ENCODE peak calls at places on chromosome 3, in five cellular contexts. Z, A, N, T and J are unnamed samples.

GRCh38 chr3:18580268-18580667 is 155.1 kb upstream of the SATB1 start:
- DNase-seq in Z (no peak), A (peak), N (no peak), T (no peak), J (no peak)

GRCh38 chr3:113690482-113690881 is 6.0 kb downstream of the USF3 start:
- DNase-seq in Z (no peak), A (no peak), N (no peak), T (no peak), J (no peak)

GRCh38 chr3:165383381-165383780 is 187.2 kb upstream of the SLITRK3 start:
- DNase-seq in Z (no peak), A (no peak), N (no peak), T (no peak), J (no peak)

GRCh38 chr3:157786216-157786615 is 283.0 kb upstream of the VEPH1 start:
- DNase-seq in Z (no peak), A (no peak), N (no peak), T (no peak), J (no peak)

GRCh38 chr3:21256932-21257331 is 494.1 kb downstream of the ZNF385D start:
- DNase-seq in Z (no peak), A (peak), N (no peak), T (no peak), J (no peak)

GRCh38 chr3:14425574-14426304 is 23.3 kb downstream of the SLC6A6 start:
- DNase-seq in Z (no peak), A (no peak), N (peak), T (no peak), J (peak)

GRCh38 chr3:127747751-127748521 is 74.4 kb downstream of the MGLL start:
- DNase-seq in Z (peak), A (peak), N (no peak), T (no peak), J (peak)

GRCh38 chr3:93910085-93910484 is 63.6 kb downstream of the PROS1 start:
- DNase-seq in Z (no peak), A (no peak), N (no peak), T (no peak), J (no peak)

GRCh38 chr3:61315874-61316273 is 64.6 kb upstream of the FHIT start:
- DNase-seq in Z (no peak), A (peak), N (no peak), T (no peak), J (peak)

GRCh38 chr3:186270711-186271110 is 91.3 kb downstream of the DGKG start:
- DNase-seq in Z (no peak), A (no peak), N (no peak), T (no peak), J (no peak)

GRCh38 chr3:86973440-86973839 is 17.5 kb downstream of the VGLL3 start:
- DNase-seq in Z (no peak), A (no peak), N (no peak), T (no peak), J (no peak)

GRCh38 chr3:37141676-37142075 is 32.7 kb downstream of the LRRFIP2 start:
- DNase-seq in Z (no peak), A (no peak), N (no peak), T (no peak), J (no peak)

GRCh38 chr3:171838218-171838720 is 4.9 kb upstream of the TMEM212 start:
- DNase-seq in Z (peak), A (peak), N (no peak), T (no peak), J (peak)

GRCh38 chr3:136955813-136956212 is 2.0 kb upstream of the IL20RB start:
- DNase-seq in Z (no peak), A (peak), N (no peak), T (no peak), J (no peak)

GRCh38 chr3:155581579-155581978 is 163.3 kb downstream of the PLCH1 start:
- DNase-seq in Z (no peak), A (no peak), N (no peak), T (no peak), J (no peak)

GRCh38 chr3:131360191-131360590 is 21.4 kb upstream of the NUDT16 start:
- DNase-seq in Z (no peak), A (no peak), N (no peak), T (no peak), J (no peak)

GRCh38 chr3:24259901-24260512 is 234.6 kb downstream of the THRB start:
- DNase-seq in Z (no peak), A (peak), N (no peak), T (no peak), J (peak)